ENCODE peak calls at places on chromosomes 12 and 14, in seven cellular contexts. Y, I, C, M, X, T and H are unnamed samples.

GRCh38 chr12:80598004-80598606 is 109.3 kb upstream of the MYF6 start:
- DNase-seq in T (peak), C (no peak), I (no peak), M (no peak), X (no peak), Y (no peak), H (no peak)

GRCh38 chr14:95993768-95994592 is 45.2 kb upstream of the C14orf132 start:
- DNase-seq in Y (no peak), X (no peak), C (peak), T (peak), I (peak), M (peak), H (peak)

GRCh38 chr12:84974177-84974815 is 61.7 kb upstream of the SLC6A15 start:
- DNase-seq in T (no peak), Y (no peak), C (no peak), I (no peak), X (no peak), M (no peak), H (no peak)

GRCh38 chr14:75905505-75905904 is 76.3 kb downstream of the TGFB3 start:
- DNase-seq in I (peak), Y (peak), X (no peak), C (no peak), T (peak), M (no peak), H (no peak)

GRCh38 chr14:38592764-38593442 is 337.0 kb upstream of the CLEC14A start:
- DNase-seq in M (no peak), C (no peak), I (no peak), T (no peak), Y (no peak), X (no peak), H (no peak)

GRCh38 chr14:96698846-96699543 is 98.2 kb upstream of the VRK1 start:
- DNase-seq in C (no peak), T (no peak), M (no peak), I (peak), Y (no peak), X (no peak), H (no peak)

GRCh38 chr12:126469211-126469610 is 1404.0 kb downstream of the AACS start:
- DNase-seq in T (no peak), C (no peak), M (no peak), X (no peak), I (no peak), Y (no peak), H (no peak)

GRCh38 chr12:130074661-130075406 is 87.4 kb upstream of the FZD10 start:
- DNase-seq in T (no peak), I (no peak), C (no peak), Y (no peak), X (no peak), M (no peak), H (no peak)

GRCh38 chr12:25241171-25242020 is 9.3 kb downstream of the KRAS start:
- DNase-seq in T (peak), C (no peak), Y (no peak), M (no peak), I (peak), X (peak), H (no peak)

GRCh38 chr14:74913986-74914573 is 9.0 kb downstream of the RPS6KL1 start:
- DNase-seq in C (peak), I (peak), T (peak), Y (peak), X (no peak), M (peak), H (peak)

GRCh38 chr14:104223101-104223809 is 84.9 kb downstream of the KIF26A start:
- DNase-seq in I (no peak), X (no peak), M (no peak), T (no peak), Y (no peak), C (peak), H (no peak)

GRCh38 chr14:56000846-56001245 is 117.4 kb upstream of the PELI2 start:
- DNase-seq in C (no peak), Y (no peak), X (no peak), I (no peak), M (no peak), T (no peak), H (no peak)

DNA sequence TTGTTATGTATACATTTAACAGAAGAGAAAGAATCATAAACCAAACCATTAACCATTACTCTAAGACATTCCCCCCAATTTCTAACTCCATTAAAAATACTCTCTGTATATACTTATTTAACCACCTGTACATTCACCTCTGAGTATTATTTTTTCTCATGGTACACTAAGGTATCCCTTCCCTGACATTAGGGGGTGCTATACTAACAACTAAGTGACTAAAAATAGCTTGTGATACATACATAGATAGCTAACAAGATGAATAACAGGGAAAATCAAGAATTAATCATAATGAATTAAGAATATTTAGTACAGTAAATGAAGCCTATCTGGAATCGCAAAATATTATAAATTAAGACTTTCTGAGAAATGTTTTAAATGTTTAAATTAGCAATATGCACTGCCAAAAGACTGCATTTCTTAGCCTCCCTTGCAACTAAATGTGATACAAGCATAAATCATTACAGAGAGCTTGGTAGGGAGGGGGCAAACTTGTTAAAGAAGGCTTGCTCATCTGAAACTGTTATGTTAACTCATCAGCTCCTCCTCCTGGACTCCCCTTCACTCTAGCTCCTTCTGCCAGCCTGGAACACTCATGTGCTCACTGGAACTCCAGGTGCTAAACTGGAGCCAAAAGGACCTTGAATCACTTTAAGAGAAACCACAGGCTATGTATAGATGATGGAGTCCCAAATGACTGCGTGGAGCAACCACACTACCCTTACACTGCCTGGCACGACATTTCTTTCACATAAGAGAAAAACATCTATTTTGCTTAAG is 14.9 kb downstream of the C2CD5 start:
- DNase-seq in I (peak), Y (no peak), T (peak), M (no peak), X (no peak), C (no peak), H (no peak)
- TF ChIP-seq CTCF in I (peak), Y (no peak), T (peak), M (peak), X (peak), C (peak), H (peak)

DNA sequence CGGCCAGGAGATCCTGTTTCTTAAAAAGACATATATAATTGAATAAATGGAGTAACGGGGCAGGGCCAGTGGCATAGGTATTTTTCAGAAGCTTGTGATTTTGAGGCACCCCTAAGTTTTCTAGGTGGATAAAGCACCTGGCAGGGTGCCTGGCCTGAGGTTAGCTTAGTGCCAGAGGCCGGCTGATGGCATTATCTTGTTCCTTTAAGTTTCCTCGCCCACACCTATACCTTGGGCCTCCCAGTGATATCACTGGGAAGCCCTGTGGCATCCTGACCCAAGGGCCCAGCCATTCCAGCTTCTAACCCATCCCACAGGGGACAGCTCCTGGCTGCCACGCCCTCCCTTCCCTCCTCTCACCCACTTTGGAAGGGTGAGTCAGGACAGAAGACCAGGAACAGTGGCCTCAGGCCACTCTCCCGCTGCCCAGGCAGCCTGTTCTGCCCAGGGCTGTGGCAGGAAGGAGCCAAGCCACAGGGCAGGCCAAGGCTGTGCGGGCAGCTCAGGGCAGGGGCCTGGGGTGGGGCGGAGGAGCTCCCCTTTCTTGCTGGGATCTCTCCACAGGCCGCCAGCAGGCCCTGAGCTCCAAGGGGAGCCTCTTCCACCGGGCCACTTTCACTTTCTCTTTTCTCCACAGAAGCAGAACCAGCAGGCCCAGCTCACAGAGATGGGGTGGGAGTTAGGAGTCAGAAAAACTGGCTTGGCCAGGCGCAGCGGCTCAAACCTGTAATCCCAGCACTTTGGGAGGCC is 75.1 kb downstream of the IRF2BPL start:
- DNase-seq in C (no peak), Y (peak), M (no peak), I (peak), X (peak), T (peak), H (no peak)
- TF ChIP-seq CTCF in C (no peak), Y (no peak), M (no peak), I (no peak), X (no peak), T (no peak), H (no peak)

DNA sequence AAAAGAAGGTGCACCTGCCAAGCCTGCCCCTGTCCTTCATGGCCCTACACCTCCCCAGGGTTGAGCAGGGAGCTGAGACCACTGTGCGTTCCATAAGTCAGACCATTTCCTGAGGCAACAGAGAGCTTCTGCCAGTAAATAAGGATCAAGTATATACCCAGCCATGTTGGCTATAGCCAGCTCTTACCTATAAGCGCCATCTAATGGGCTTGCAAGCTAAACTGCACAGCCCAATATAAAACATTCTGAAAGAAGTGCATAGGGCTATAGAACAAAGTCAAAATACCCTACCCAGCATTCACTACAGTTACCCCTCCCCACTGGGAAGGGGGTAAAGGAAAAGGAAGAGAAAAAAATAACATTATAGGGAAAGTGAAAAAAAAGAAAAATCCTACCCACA is 59.3 kb upstream of the SCAF11 start:
- DNase-seq in C (no peak), Y (no peak), T (no peak), M (no peak), X (no peak), I (no peak), H (no peak)
- TF ChIP-seq CTCF in C (no peak), Y (no peak), T (no peak), M (no peak), X (no peak), I (no peak), H (no peak)

DNA sequence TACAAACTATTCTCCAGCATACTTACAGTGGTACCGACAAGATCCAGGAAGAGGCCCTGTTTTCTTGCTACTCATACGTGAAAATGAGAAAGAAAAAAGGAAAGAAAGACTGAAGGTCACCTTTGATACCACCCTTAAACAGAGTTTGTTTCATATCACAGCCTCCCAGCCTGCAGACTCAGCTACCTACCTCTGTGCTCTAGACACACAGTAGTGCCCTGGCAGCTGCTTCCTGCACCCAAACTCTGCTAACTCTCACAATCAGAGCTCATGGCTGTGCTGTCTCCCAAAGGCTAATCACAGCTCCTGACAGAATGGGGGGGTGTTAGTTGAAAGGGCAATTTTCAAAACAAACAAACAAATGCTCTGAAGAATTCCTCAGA is 95.2 kb upstream of the OR4E1 start:
- DNase-seq in Y (no peak), M (no peak), C (no peak), T (no peak), I (no peak), X (no peak), H (no peak)
- TF ChIP-seq CTCF in Y (no peak), M (no peak), C (no peak), T (no peak), I (no peak), X (no peak), H (no peak)

GRCh38 chr12:76879710-76880025 is 849 bp upstream of the CSRP2 start:
- DNase-seq in M (peak), T (no peak), X (no peak), Y (no peak), C (peak), I (no peak), H (no peak)

GRCh38 chr12:76881152-76881551 is 2.3 kb upstream of the CSRP2 start:
- DNase-seq in X (no peak), T (no peak), C (no peak), M (no peak), I (no peak), Y (no peak), H (no peak)

GRCh38 chr12:76880156-76881023 is 1.6 kb upstream of the CSRP2 start:
- DNase-seq in T (peak), X (no peak), Y (no peak), M (no peak), C (no peak), I (no peak), H (no peak)

GRCh38 chr12:76878045-76878898 is 547 bp downstream of the CSRP2 start:
- DNase-seq in I (peak), T (peak), Y (no peak), X (no peak), M (peak), C (peak), H (peak)

DNA sequence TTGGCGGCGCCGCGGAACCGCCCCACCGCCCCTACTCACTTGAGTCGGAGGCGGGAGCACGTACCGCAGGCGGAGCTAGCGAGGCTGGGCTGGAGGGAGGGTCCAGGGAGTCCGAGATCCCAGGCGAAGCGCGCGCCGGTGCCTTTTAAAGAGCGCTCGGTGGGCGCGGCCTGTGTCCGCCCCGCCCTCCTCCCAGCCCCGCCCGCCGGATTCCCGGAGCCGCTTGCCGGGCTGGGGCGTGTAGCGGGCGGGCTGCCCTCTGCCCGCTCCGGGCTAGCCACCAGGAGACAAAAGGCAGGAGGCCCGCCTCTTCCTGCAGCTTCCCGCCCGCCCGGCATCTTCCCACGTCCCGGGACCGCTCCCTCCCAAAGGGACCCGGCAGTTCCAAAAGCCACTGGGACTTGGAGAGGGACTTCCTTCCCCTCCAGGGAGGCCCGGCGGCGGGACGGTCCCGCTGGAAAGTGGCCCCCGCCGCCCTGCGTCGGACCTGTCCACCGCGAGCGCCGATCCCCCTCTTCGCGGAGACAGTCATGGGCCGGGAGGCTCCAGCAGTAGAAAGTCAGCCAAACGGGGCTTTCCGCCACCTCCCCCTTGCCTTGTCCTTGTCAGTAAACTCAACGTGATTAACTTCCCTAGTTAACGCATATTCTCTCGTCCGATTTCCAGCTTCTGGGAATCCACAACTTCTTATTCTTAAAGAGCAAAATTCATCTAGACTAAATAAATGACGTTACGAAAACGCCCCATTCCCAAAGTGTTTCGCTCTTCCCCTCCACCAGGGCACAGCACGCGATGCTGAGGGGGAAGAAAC is at the start of gene CSRP2:
- DNase-seq in M (peak), T (peak), Y (peak), C (peak), X (peak), I (peak), H (peak)
- TF ChIP-seq CTCF in M (peak), T (peak), Y (no peak), C (peak), X (no peak), I (no peak), H (peak)

DNA sequence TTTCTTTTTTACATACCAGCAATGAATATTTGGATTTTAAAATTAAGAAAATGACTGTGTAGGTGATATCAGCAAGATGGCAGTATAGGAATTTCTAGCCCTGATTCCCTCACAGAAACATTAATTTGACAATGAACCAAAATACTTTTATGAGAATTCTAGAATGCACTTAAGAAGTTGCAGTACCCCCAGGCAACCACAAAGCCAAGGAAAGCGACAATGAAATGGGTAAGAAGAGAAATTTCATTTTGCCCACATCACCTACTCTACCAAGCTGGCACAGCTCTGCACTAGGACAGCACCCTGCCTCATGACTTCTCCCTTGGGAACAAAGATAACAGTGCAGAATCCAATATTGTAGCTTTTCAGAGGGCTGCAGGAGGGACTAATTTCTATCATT is 6.6 kb downstream of the OR9K2 start:
- DNase-seq in M (no peak), X (no peak), I (peak), T (no peak), Y (no peak), C (no peak), H (no peak)
- TF ChIP-seq CTCF in M (peak), X (no peak), I (peak), T (no peak), Y (no peak), C (peak), H (peak)

DNA sequence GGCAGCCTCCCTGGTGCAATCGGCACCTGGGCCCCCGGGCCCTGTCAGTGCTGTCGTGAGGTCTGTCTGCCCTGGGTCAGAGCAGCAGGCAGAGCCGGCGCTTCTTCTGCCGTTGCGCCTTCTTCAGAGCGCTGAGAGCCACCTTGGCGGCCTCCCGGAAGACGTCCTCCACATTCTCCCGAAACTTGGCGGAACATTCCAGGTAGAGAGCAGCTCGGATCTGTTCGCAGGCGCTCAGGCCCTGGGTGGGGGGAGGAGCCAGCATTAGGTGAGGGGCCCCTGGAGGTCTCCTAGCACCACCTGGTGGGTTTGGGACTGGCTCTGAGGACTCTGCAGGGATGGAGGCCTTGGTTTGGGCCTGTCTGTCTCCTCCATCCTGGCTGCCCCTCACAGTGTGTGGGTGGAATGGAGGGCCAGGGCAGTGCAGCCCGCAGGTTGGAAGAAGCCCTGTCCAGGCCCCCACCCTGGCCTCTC is 14.0 kb downstream of the RHOF start:
- DNase-seq in X (no peak), M (no peak), T (no peak), I (no peak), Y (no peak), C (no peak), H (no peak)
- TF ChIP-seq CTCF in X (no peak), M (no peak), T (no peak), I (no peak), Y (no peak), C (no peak), H (no peak)

DNA sequence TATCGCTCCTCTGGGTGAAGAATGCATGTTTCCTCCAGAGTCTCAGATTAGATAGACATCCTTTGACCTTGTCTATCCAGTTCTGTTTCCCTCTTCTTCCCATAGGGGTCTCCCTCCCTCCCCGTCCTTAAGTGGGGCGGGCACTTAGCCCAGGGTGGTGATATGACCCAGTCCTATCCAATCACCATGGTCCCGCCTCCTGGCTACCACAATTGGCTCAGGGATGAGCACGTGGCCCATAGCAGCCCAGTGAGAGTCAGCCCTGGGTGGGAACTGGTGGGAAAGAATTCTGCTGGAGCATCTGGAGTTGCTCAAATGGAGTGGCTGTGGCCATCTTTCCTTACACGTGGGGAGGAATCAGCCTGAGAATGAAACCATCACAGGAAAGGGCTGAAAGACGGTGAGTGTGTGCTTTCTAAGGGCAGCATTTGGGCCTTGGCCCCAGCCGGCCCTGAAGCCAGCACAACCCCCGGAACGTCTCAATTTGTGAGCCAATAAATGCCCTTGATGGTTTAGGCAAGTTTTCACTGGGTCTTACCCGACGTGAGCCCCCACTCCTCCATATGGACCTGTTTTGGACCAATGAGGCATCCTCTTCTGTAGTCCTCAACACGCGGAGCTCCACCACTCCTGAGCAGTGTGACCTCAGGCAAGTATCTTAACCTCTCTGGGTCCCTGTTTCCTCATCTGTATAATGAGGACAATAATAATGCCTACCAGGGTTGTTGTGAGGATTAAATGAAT is 14.3 kb upstream of the MLXIP start:
- DNase-seq in M (peak), I (peak), Y (peak), X (no peak), C (peak), T (peak), H (peak)
- TF ChIP-seq CTCF in M (peak), I (peak), Y (no peak), X (no peak), C (peak), T (peak), H (peak)